ENCODE peak calls at places on chromosomes 6 and 20, in six cellular contexts. G is GM23338, I is thyroid gland, D is neural progenitor cell, K is fibroblast of lung, W is heart left ventricle. R is an unnamed sample.

GRCh38 chr6:16511723-16512584 is 249.3 kb downstream of the ATXN1 start:
- DNase-seq in G (no peak), I (no peak), D (no peak), K (no peak), W (no peak), R (no peak)

GRCh38 chr20:49948809-49949507 is 12.8 kb downstream of the RNF114 start:
- DNase-seq in G (no peak), I (no peak), D (no peak), K (peak; percentile 92), W (no peak), R (peak; percentile 21)

GRCh38 chr6:138795809-138796469 is at the start of gene ECT2L:
- DNase-seq in G (peak; percentile 92), I (peak; percentile 66), D (peak; percentile 81), K (peak; percentile 68), W (peak; percentile 85), R (no peak)

GRCh38 chr20:51710503-51710902 is 57.7 kb downstream of the ATP9A start:
- DNase-seq in G (peak; percentile 46), I (no peak), D (no peak), K (no peak), W (no peak), R (no peak)

GRCh38 chr20:19628570-19629134 is 129.4 kb upstream of the RIN2 start:
- DNase-seq in G (peak; percentile 89), I (peak; percentile 67), D (peak; percentile 67), K (peak; percentile 67), W (peak; percentile 43), R (peak; percentile 77)

GRCh38 chr6:134678436-134678889 is 271.4 kb downstream of the ALDH8A1 start:
- DNase-seq in G (no peak), I (peak; percentile 81), D (no peak), K (peak; percentile 84), W (peak; percentile 59), R (peak; percentile 87)

GRCh38 chr6:112946051-112946450 is 598.9 kb downstream of the RFPL4B start:
- DNase-seq in G (no peak), I (no peak), D (no peak), K (peak; percentile 39), W (no peak), R (no peak)

GRCh38 chr6:159616456-159616855 is 76.6 kb downstream of the SOD2 start:
- DNase-seq in G (no peak), I (no peak), D (no peak), K (no peak), W (no peak), R (no peak)

GRCh38 chr20:32903666-32904175 is 45.0 kb downstream of the EFCAB8 start:
- DNase-seq in G (no peak), I (no peak), D (no peak), K (no peak), W (no peak), R (no peak)

GRCh38 chr6:154752015-154752414 is 18.8 kb downstream of the SCAF8 start:
- DNase-seq in G (no peak), I (no peak), D (no peak), K (no peak), W (no peak), R (no peak)

GRCh38 chr20:24809606-24810005 is 139.5 kb upstream of the CST7 start:
- DNase-seq in G (no peak), I (no peak), D (no peak), K (no peak), W (no peak), R (no peak)

GRCh38 chr20:57658447-57659130 is 38.4 kb upstream of the ZBP1 start:
- DNase-seq in G (no peak), I (no peak), D (no peak), K (no peak), W (peak; percentile 4), R (no peak)

GRCh38 chr6:129662406-129662766 is 47.6 kb downstream of the ARHGAP18 start:
- DNase-seq in G (no peak), I (no peak), D (no peak), K (no peak), W (no peak), R (no peak)

GRCh38 chr20:14336667-14337066 is 745 bp downstream of the FLRT3 start:
- DNase-seq in G (peak; percentile 12), I (peak; percentile 5), D (peak; percentile 52), K (peak; percentile 37), W (no peak), R (no peak)

GRCh38 chr6:27126815-27127537 is 120.5 kb upstream of the PRSS16 start:
- DNase-seq in G (peak; percentile 93), I (peak; percentile 86), D (peak; percentile 92), K (peak; percentile 94), W (peak; percentile 91), R (peak; percentile 95)

GRCh38 chr6:145842693-145843546 is 28.3 kb upstream of the FBXO30 start:
- DNase-seq in G (no peak), I (no peak), D (no peak), K (peak; percentile 42), W (no peak), R (no peak)

GRCh38 chr6:19569563-19569962 is 267.6 kb upstream of the ID4 start:
- DNase-seq in G (no peak), I (no peak), D (no peak), K (no peak), W (no peak), R (no peak)

GRCh38 chr20:37348643-37349516 is 2.9 kb downstream of the SRC start:
- DNase-seq in G (no peak), I (no peak), D (no peak), K (no peak), W (no peak), R (no peak)

GRCh38 chr6:109381007-109381746 is 1.1 kb downstream of the CD164 start:
- DNase-seq in G (peak; percentile 11), I (no peak), D (peak; percentile 9), K (peak; percentile 39), W (no peak), R (peak; percentile 57)

DNA sequence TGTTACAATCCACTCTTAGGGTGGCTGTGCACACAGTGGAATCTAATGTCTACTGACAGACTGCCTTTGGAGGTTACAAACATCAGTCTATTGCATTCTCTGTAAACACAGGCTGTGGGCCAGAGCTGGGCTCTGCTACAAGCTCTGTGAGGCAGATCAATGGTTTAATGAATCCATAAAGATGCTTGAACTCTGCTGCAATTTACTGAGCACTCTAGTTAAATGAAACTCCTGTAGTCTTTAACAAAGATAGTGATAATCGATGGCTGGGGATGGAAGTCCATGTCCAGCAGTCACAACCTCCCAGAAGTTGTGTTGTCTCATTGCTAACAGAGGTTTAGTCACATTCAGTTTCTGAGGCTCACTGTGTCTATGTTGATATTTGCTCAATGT is 50.5 kb downstream of the SOBP start:
- DNase-seq in G (no peak), I (peak; percentile 19), D (no peak), K (no peak), W (no peak), R (no peak)
- H3K4me1 ChIP-seq in G (peaks cover 28% of the 10 kb centered on the region), I (peaks cover 23% of the 10 kb centered on the region), D (peaks cover 48% of the 10 kb centered on the region), K (no peaks in the 10 kb centered on the region), W (peaks cover 57% of the 10 kb centered on the region), R (no peaks in the 10 kb centered on the region)

DNA sequence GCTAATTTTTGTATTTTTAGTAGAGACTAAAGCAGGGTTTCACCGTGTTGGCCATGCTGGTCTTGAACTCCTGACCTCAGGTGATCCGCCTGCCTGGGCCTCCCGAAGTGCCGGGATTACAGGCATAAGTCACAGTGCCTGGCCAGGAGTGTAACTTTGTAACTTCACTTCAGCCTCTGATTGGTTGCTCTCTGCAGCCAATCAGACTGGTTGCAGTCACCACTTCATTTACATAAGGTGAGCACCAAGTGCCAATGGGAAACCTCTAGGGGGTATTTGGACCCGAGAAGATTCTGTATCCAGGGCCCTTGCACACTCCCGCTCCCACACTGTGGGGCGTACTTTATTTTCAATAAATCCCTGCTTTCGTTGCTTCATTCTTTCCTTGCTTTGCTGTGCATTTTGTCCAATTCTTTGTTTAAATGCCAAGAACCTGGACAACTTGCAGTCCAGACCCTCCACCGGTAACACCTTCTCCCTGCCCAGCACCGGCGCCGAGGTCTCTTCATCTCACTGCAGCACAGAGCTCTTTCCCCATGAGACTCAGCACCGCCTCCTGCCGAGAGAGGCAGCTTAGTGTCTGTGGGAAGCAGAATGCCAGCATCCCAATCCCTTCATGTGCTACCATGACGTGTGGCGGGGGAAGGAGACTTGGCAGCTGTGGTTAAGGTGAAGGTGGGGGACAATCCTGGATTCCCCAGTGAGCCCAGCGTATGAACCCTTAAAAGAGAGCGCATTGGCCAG is 14.0 kb upstream of the MRGBP start:
- DNase-seq in G (peak; percentile 58), I (no peak), D (peak; percentile 48), K (no peak), W (no peak), R (peak; percentile 64)
- TF ChIP-seq CTCF in G (peak; percentile 62), I (no peak), D (peak; percentile 27), K (no peak), W (peak; percentile 25), R (peak; percentile 52)

GRCh38 chr6:37515712-37516075 is 16.0 kb upstream of the CCDC167 start:
- DNase-seq in G (no peak), I (no peak), D (no peak), K (no peak), W (no peak), R (no peak)

GRCh38 chr6:37513576-37513975 is 13.9 kb upstream of the CCDC167 start:
- DNase-seq in G (no peak), I (no peak), D (peak; percentile 31), K (no peak), W (no peak), R (no peak)

GRCh38 chr6:37514377-37514776 is 14.7 kb upstream of the CCDC167 start:
- DNase-seq in G (no peak), I (no peak), D (no peak), K (peak; percentile 28), W (no peak), R (peak; percentile 49)

GRCh38 chr6:37516076-37516919 is 16.6 kb upstream of the CCDC167 start:
- DNase-seq in G (peak; percentile 53), I (peak; percentile 90), D (peak; percentile 83), K (no peak), W (peak; percentile 13), R (no peak)

DNA sequence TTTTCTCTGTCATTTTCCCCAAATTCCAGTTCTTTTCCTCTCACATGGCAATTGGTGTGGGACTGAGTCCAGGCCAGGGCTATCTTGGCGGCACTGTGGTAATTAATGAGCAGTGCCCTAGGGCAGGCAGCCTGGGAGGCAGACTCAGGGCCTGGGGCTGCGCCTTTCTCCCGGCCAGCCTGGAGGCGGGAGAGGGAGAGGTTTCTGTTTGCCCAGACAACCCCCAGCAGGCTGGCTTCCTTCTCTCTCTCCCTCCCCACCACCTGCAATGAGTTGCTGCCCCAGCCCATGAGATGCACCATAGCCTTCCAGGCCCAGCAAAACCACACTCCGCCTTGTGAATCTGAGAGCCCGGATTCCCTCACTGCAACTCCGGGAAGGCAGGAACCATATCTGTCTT is 15.1 kb upstream of the CCDC167 start:
- DNase-seq in G (no peak), I (no peak), D (no peak), K (no peak), W (no peak), R (no peak)
- H3K4me1 ChIP-seq in G (peaks cover 55% of the 10 kb centered on the region), I (peaks cover 9% of the 10 kb centered on the region), D (peaks cover 56% of the 10 kb centered on the region), K (peaks cover 3% of the 10 kb centered on the region), W (peaks cover 8% of the 10 kb centered on the region), R (no peaks in the 10 kb centered on the region)

DNA sequence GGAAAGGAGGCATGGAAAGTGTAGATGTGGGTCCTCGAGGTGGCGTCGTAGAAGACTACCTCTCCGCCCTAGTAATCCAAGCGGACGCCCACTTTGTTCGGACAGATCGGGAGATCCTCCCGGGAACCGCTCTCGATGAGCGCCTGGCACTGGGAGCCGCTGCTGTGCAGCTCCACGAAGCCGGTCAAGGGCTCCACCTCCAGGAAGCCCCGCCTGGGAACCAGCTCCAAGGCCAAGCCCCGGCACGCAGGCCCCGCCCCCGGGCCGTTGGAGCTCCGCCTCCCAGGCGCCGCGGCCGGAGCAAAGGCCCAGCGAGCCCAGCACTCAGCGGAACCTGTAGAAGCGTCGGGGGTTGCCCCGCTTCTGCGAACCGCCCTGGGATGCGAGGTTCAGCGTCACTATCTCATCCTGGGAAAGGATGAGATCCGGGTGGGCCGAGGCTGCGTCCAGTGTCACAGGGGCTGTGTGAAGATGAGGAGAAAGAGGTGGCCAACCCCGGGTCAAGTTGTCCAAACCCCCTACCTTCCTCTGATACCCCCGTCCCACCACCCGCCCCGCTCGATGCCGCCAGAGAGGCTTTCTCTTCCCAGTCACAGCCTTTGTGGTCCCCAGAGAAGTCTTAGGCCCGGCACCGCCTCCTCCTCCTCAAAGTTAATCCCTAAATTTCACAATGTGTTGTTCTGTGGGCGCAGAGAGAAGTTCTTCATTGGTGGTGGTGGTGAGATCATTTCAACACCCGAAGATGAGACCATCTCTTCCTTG is 10.8 kb downstream of the TRIM31 start:
- DNase-seq in G (peak; percentile 96), I (peak; percentile 93), D (peak; percentile 79), K (peak; percentile 75), W (peak; percentile 93), R (peak; percentile 89)
- TF ChIP-seq CTCF in G (peak; percentile 12), I (no peak), D (no peak), K (peak; percentile 17), W (peak; percentile 41), R (peak; percentile 32)

R was measured in A673.